ENCODE peak calls at places on chromosomes 6 and 20, in five cellular contexts. L is fibroblast of pulmonary artery, B is kidney epithelial cell, Z is uterus, U is mammary epithelial cell. H is an unnamed sample.

GRCh38 chr20:63055575-63056235 is 48.9 kb upstream of the BHLHE23 start:
- DNase-seq in L (no peak), B (no peak), Z (no peak), U (no peak), H (no peak)

GRCh38 chr6:44849829-44850228 is 462.3 kb downstream of the CDC5L start:
- DNase-seq in L (no peak), B (no peak), Z (no peak), U (no peak), H (no peak)

GRCh38 chr6:143745160-143746133 is 67.7 kb downstream of the PHACTR2 start:
- DNase-seq in L (peak; percentile 73), B (peak; percentile 39), Z (no peak), U (no peak), H (peak; percentile 69)

GRCh38 chr20:22339091-22339881 is 245.1 kb downstream of the FOXA2 start:
- DNase-seq in L (peak; percentile 85), B (peak; percentile 21), Z (no peak), U (peak; percentile 65), H (no peak)

GRCh38 chr6:35596448-35597442 is 84.0 kb upstream of the TULP1 start:
- DNase-seq in L (peak; percentile 87), B (peak; percentile 88), Z (no peak), U (peak; percentile 67), H (no peak)

GRCh38 chr6:154485784-154486183 is 24.7 kb downstream of the CNKSR3 start:
- DNase-seq in L (no peak), B (no peak), Z (no peak), U (no peak), H (no peak)

GRCh38 chr6:167005350-167006159 is 6.4 kb downstream of the CEP43 start:
- DNase-seq in L (peak; percentile 56), B (no peak), Z (peak; percentile 61), U (no peak), H (no peak)

GRCh38 chr6:144559865-144560603 is 274.9 kb downstream of the UTRN start:
- DNase-seq in L (peak; percentile 50), B (no peak), Z (no peak), U (no peak), H (no peak)

GRCh38 chr6:104887350-104887749 is 27.6 kb upstream of the HACE1 start:
- DNase-seq in L (peak; percentile 49), B (no peak), Z (no peak), U (peak; percentile 43), H (no peak)

DNA sequence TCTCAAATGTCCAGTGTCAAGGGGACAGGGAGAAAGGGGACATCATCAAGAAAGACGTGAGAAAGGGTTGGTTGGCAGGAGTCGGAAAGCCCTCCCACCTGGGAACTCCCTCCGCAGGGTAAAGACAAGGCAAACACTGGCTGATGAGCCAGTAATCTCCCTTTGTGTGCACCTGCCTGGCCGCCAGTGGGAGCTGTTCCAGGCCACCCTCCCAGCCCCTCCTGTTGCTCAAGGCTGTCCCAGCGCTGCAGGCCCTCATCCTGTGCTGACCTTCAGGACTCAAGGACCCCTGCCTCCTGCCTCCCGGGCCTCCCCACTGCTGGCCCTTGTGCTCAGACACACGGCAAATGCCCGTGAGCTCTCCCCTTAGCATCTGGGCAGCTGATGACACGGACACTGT is 7.4 kb downstream of the FRMD1 start:
- DNase-seq in L (no peak), B (no peak), Z (no peak), U (no peak), H (no peak)
- TF ChIP-seq CTCF in L (no peak), B (peak; percentile 24), Z (no peak), U (no peak), H (no peak)

DNA sequence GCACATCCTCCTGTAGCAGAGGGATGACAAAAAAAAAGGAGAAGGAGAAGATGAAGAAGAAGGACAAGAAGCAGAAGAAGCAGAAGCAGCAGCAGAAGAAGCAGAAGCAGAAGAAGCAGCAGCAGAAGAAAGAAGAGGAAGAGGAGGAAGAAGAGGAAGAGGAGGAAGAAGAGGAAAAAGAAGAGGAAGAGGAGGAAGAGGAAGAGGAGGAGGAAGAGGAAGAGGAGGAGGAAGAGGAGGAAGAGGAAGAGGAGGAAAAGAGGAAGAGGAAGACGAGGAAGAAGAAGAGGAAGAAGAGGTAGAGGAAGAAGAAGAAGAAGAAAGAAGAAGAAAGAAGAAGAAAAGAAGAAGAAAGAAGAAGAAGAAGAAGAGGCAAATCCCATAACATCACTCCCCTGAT is 35.0 kb upstream of the AHI1 start:
- DNase-seq in L (no peak), B (no peak), Z (no peak), U (no peak), H (no peak)
- TF ChIP-seq CTCF in L (no peak), B (no peak), Z (no peak), U (no peak), H (no peak)

GRCh38 chr6:88763160-88763559 is 200.3 kb downstream of the RNGTT start:
- DNase-seq in L (peak; percentile 44), B (no peak), Z (no peak), U (no peak), H (no peak)

GRCh38 chr6:88760091-88760490 is 203.3 kb downstream of the RNGTT start:
- DNase-seq in L (peak; percentile 7), B (no peak), Z (no peak), U (no peak), H (no peak)

GRCh38 chr6:88761237-88762031 is 202.0 kb downstream of the RNGTT start:
- DNase-seq in L (no peak), B (no peak), Z (no peak), U (no peak), H (no peak)
- TF ChIP-seq CTCF in L (no peak), B (no peak), Z (no peak), U (no peak), H (no peak)

GRCh38 chr6:11681770-11682169 is 96.8 kb downstream of the ADTRP start:
- DNase-seq in L (no peak), B (no peak), Z (no peak), U (no peak), H (no peak)
- TF ChIP-seq CTCF in L (no peak), B (no peak), Z (no peak), U (no peak), H (no peak)

GRCh38 chr6:84119277-84119676 is 85.7 kb downstream of the MRAP2 start:
- DNase-seq in L (peak; percentile 7), B (no peak), Z (no peak), U (no peak), H (no peak)
- TF ChIP-seq CTCF in L (peak; percentile 5), B (no peak), Z (no peak), U (no peak), H (peak; percentile 43)

DNA sequence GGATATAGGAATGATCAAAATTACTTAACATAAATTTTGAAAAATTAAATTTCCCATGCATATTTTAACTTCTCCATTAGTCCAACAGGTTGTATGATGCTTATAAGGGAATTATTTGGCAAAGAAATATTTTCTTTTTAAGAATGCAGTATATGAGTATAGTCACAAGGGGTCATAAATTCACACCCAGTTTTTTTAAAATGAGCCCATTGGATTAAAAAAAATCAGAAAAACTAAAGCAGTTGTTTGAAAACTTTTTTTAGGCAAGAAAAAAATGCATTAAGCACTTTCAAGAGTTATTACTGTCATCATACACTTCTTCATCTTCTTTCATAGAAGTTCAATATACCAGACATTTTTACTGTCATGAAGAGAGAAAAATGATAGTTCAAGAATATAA is 404.2 kb upstream of the FLRT3 start:
- DNase-seq in L (no peak), B (no peak), Z (no peak), U (no peak), H (no peak)
- TF ChIP-seq CTCF in L (no peak), B (no peak), Z (no peak), U (no peak), H (peak; percentile 28)

DNA sequence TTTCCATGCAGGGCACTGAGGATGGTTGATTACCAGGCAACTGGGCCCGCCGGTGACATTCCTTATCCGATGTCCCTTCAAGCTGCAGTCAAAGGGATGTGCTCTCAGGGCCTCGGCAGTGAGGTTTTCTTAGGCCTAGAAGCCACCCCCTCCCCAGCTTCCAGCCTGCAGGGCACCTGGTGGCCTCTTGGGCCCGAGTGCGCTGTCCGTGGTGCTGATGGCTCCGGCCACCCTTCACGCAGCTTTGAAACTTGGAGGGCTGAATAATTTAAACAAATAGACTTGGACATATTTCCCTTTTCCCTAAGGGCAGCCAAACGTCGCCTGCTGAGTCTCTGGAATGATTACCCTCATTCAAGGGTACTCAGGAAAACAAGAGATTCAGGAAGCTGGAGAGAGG is 8.9 kb upstream of the MLN start:
- DNase-seq in L (peak; percentile 69), B (peak; percentile 14), Z (no peak), U (peak; percentile 23), H (peak; percentile 81)
- TF ChIP-seq CTCF in L (peak; percentile 51), B (peak; percentile 47), Z (peak; percentile 22), U (peak; percentile 53), H (peak; percentile 76)

H was measured in type B pancreatic cell.